ENCODE peak calls at places on chromosomes 7 and 10, in four cellular contexts. One of them, this sample, is unnamed.

GRCh38 chr7:142104550-142105527 is 6.7 kb upstream of the MGAM2 start:
- DNase-seq in HepG2: peak; percentile 90
- DNase-seq in GM12878: no peak
- DNase-seq in K562: no peak
- DNase-seq in this sample: no peak

GRCh38 chr7:151104411-151105235 is 18.3 kb downstream of the AGAP3 start:
- DNase-seq in HepG2: no peak
- DNase-seq in GM12878: no peak
- DNase-seq in K562: no peak
- DNase-seq in this sample: peak; percentile 50

GRCh38 chr7:72334733-72335132 is 77.4 kb downstream of the CALN1 start:
- DNase-seq in HepG2: no peak
- DNase-seq in GM12878: no peak
- DNase-seq in K562: no peak
- DNase-seq in this sample: no peak

GRCh38 chr10:69918036-69918435 is 116.3 kb downstream of the COL13A1 start:
- DNase-seq in HepG2: no peak
- DNase-seq in GM12878: no peak
- DNase-seq in K562: no peak
- DNase-seq in this sample: no peak

GRCh38 chr10:109914966-109915365 is 8.3 kb downstream of the XPNPEP1 start:
- DNase-seq in HepG2: peak; percentile 61
- DNase-seq in GM12878: peak; percentile 41
- DNase-seq in K562: no peak
- DNase-seq in this sample: no peak

GRCh38 chr10:67549390-67549789 is 146.6 kb downstream of the CTNNA3 start:
- DNase-seq in HepG2: no peak
- DNase-seq in GM12878: no peak
- DNase-seq in K562: no peak
- DNase-seq in this sample: no peak

GRCh38 chr10:88386204-88386877 is 196.8 kb downstream of the RNLS start:
- DNase-seq in HepG2: peak; percentile 53
- DNase-seq in GM12878: peak; percentile 85
- DNase-seq in K562: no peak
- DNase-seq in this sample: no peak

GRCh38 chr10:124323806-124324205 is 94.9 kb downstream of the OAT start:
- DNase-seq in HepG2: no peak
- DNase-seq in GM12878: no peak
- DNase-seq in K562: no peak
- DNase-seq in this sample: no peak

GRCh38 chr7:101572156-101572555 is 56.9 kb downstream of the MYL10 start:
- DNase-seq in HepG2: no peak
- DNase-seq in GM12878: no peak
- DNase-seq in K562: no peak
- DNase-seq in this sample: no peak

GRCh38 chr10:108014902-108015177 is 850.3 kb upstream of the SORCS1 start:
- DNase-seq in HepG2: no peak
- DNase-seq in GM12878: peak; percentile 65
- DNase-seq in K562: no peak
- DNase-seq in this sample: no peak

GRCh38 chr10:28633750-28634149 is 43.6 kb upstream of the BAMBI start:
- DNase-seq in HepG2: peak; percentile 44
- DNase-seq in GM12878: no peak
- DNase-seq in K562: no peak
- DNase-seq in this sample: no peak

GRCh38 chr10:44193567-44194220 is 191.2 kb downstream of the CXCL12 start:
- DNase-seq in HepG2: no peak
- DNase-seq in GM12878: no peak
- DNase-seq in K562: no peak
- DNase-seq in this sample: no peak

GRCh38 chr10:44194435-44194834 is 190.5 kb downstream of the CXCL12 start:
- DNase-seq in HepG2: no peak
- DNase-seq in GM12878: no peak
- DNase-seq in K562: no peak
- DNase-seq in this sample: no peak

GRCh38 chr10:44196008-44196320 is 188.9 kb downstream of the CXCL12 start:
- DNase-seq in HepG2: no peak
- DNase-seq in GM12878: no peak
- DNase-seq in K562: no peak
- DNase-seq in this sample: no peak

GRCh38 chr10:44196336-44196735 is 188.6 kb downstream of the CXCL12 start:
- DNase-seq in HepG2: no peak
- DNase-seq in GM12878: no peak
- DNase-seq in K562: no peak
- DNase-seq in this sample: no peak

DNA sequence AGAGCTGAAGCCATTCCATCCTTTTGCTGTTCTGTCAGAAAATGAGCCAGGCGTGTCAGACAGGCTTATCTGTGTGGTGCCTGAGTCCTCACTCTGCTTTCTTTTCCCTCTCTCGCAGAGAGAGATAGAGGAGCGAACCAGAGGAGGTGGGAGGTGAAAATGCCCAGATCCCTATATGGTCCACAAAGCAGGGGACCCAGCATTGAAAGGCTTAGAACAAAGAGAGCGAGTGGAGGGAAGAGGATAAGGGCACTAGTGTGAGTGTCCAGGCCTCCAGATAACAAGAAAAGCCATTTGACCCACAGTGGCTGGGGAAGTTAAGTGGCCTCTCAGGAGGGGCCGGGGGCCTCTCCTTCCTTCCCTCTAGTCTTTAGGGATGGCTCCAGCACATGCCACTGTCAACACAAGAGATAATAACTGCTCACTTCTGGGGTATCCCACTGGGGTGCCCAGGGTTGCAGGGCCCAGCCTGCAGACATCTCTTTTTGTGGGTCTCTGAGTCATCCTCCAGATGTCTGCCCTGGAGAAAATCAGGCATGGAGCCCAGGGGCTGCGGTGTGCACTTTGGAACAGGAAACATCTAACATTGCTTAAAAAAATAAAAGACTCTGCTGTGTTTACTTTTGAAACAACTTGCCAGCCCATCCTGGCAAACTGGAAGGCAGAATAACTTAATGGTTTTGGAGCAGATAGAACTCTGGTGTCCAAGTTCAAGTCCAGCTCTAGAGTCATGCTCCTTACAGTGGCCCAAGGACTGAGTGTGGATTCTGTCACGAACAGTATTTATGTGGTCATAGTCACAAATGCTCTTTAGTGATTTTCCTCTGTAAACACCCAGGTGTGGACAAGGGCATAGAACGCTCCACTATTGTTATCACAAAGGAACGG is 189.5 kb downstream of the CXCL12 start:
- DNase-seq in HepG2: peak; percentile 89
- DNase-seq in GM12878: no peak
- DNase-seq in K562: no peak
- DNase-seq in this sample: no peak
- TF ChIP-seq CBFB in HepG2: no peak
- TF ChIP-seq CBFB in GM12878: no peak
- TF ChIP-seq CBFB in K562: no peak
- TF ChIP-seq CBFB in this sample: no peak

GRCh38 chr10:120437541-120437940 is 19.5 kb upstream of the PLPP4 start:
- DNase-seq in HepG2: no peak
- DNase-seq in GM12878: no peak
- DNase-seq in K562: no peak
- DNase-seq in this sample: no peak
- TF ChIP-seq CBFB in HepG2: no peak
- TF ChIP-seq CBFB in GM12878: no peak
- TF ChIP-seq CBFB in K562: no peak
- TF ChIP-seq CBFB in this sample: no peak

DNA sequence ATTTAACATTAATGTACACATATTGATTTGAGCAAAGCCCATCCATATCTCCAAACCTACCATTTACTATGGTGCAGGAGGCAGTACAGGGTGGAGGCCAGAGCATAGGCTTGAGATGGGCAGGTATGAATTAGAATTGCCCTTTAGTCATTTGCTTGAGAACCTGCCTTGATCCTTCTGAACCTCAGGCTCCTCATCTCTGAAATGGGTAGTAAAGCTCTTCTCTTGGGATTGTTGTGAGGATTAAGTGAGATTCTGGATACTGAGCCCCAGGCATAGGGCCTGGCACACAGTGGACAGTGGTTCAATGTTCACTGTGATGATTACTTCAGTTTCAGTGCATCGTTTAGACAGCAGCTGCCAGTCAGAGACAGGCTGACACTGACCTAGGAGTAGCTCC is 5.0 kb upstream of the ATXN7L1 start:
- DNase-seq in HepG2: no peak
- DNase-seq in GM12878: no peak
- DNase-seq in K562: no peak
- DNase-seq in this sample: no peak
- TF ChIP-seq CBFB in HepG2: no peak
- TF ChIP-seq CBFB in GM12878: no peak
- TF ChIP-seq CBFB in K562: no peak
- TF ChIP-seq CBFB in this sample: no peak

DNA sequence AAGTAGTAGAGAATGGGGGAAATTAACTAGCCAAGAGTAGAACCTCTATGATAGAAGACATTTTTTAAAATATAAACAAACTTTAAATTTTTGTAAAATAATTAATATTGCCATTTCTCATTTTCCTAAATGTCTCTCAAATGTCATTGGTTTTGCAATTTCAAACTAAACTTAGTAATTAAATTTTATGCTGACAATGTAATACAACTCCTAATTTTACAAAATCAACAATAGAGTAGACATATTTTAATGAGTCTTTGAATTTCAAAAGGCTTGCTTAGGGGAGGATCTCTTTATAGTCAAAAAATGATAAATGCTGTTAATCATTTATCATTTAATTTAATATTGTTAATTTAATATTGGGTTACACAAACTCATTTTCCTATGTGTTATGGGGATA is 81.8 kb downstream of the ZWINT start:
- DNase-seq in HepG2: no peak
- DNase-seq in GM12878: no peak
- DNase-seq in K562: no peak
- DNase-seq in this sample: no peak
- TF ChIP-seq CBFB in HepG2: no peak
- TF ChIP-seq CBFB in GM12878: no peak
- TF ChIP-seq CBFB in K562: no peak
- TF ChIP-seq CBFB in this sample: no peak